ENCODE peak calls at places on chromosomes 6 and 20, in four cellular contexts. A is A549, E is uterus, C is transverse colon. Z is an unnamed sample.

GRCh38 chr6:90209527-90209926 is 87.1 kb downstream of the BACH2 start:
- DNase-seq in A (no peak), E (no peak), C (no peak), Z (no peak)

GRCh38 chr6:168574699-168575195 is 133.8 kb downstream of the SMOC2 start:
- DNase-seq in A (no peak), E (peak; percentile 84), C (peak; percentile 64), Z (no peak)

GRCh38 chr6:21190701-21191588 is 402.6 kb upstream of the SOX4 start:
- DNase-seq in A (no peak), E (no peak), C (no peak), Z (no peak)

GRCh38 chr6:73637404-73637803 is 16.4 kb downstream of the SLC17A5 start:
- DNase-seq in A (no peak), E (no peak), C (no peak), Z (no peak)

GRCh38 chr6:85077098-85077497 is 312.7 kb upstream of the TBX18 start:
- DNase-seq in A (no peak), E (no peak), C (no peak), Z (no peak)

GRCh38 chr6:159934181-159934580 is 34.7 kb upstream of the IGF2R start:
- DNase-seq in A (no peak), E (no peak), C (no peak), Z (no peak)

GRCh38 chr20:19986419-19986818 is 30.7 kb upstream of the NAA20 start:
- DNase-seq in A (peak; percentile 45), E (peak; percentile 63), C (no peak), Z (no peak)

GRCh38 chr6:48979806-48980205 is 483.2 kb downstream of the MMUT start:
- DNase-seq in A (no peak), E (no peak), C (no peak), Z (no peak)

GRCh38 chr6:54618597-54618996 is 228.0 kb upstream of the FAM83B start:
- DNase-seq in A (no peak), E (no peak), C (no peak), Z (no peak)

GRCh38 chr6:170459451-170459850 is 93.7 kb downstream of the PSMB1 start:
- DNase-seq in A (no peak), E (no peak), C (peak; percentile 53), Z (no peak)

GRCh38 chr6:16759181-16759645 is 2.0 kb downstream of the ATXN1 start:
- DNase-seq in A (no peak), E (no peak), C (no peak), Z (no peak)

GRCh38 chr6:333379-334002 is 41.2 kb downstream of the DUSP22 start:
- DNase-seq in A (no peak), E (no peak), C (no peak), Z (no peak)

GRCh38 chr6:13924146-13924948 is 405 bp upstream of the RNF182 start:
- DNase-seq in A (peak; percentile 43), E (peak; percentile 31), C (no peak), Z (peak; percentile 58)

GRCh38 chr6:18379376-18380117 is 7.6 kb upstream of the RNF144B start:
- DNase-seq in A (no peak), E (no peak), C (no peak), Z (no peak)

GRCh38 chr6:22401206-22401605 is 104.4 kb upstream of the PRL start:
- DNase-seq in A (no peak), E (no peak), C (no peak), Z (no peak)

GRCh38 chr6:104322849-104323248 is 536.9 kb downstream of the HACE1 start:
- DNase-seq in A (no peak), E (no peak), C (no peak), Z (no peak)

GRCh38 chr6:74000582-74000981 is 304.6 kb downstream of the CD109 start:
- DNase-seq in A (no peak), E (no peak), C (no peak), Z (no peak)

GRCh38 chr20:35307666-35308653 is 15.7 kb upstream of the FAM83C start:
- DNase-seq in A (no peak), E (no peak), C (no peak), Z (peak; percentile 95)

GRCh38 chr6:31722173-31722572 is 627 bp upstream of the LY6G6C start:
- DNase-seq in A (no peak), E (no peak), C (no peak), Z (no peak)

GRCh38 chr6:137216106-137216505 is 3.1 kb downstream of the IFNGR1 start:
- DNase-seq in A (no peak), E (no peak), C (no peak), Z (no peak)

GRCh38 chr6:137218917-137219663 is at the start of gene IFNGR1:
- DNase-seq in A (peak; percentile 71), E (peak; percentile 98), C (peak; percentile 99), Z (peak; percentile 100)

GRCh38 chr6:137218473-137218916 is 690 bp downstream of the IFNGR1 start:
- DNase-seq in A (no peak), E (no peak), C (peak; percentile 52), Z (peak; percentile 64)

GRCh38 chr6:137217801-137218472 is 1.2 kb downstream of the IFNGR1 start:
- DNase-seq in A (no peak), E (no peak), C (peak; percentile 67), Z (no peak)

GRCh38 chr6:137216875-137217553 is 2.2 kb downstream of the IFNGR1 start:
- DNase-seq in A (no peak), E (no peak), C (no peak), Z (peak; percentile 37)
- TF ChIP-seq POLR2A in A (no peak), E (no peak), C (no peak), Z (no peak)

DNA sequence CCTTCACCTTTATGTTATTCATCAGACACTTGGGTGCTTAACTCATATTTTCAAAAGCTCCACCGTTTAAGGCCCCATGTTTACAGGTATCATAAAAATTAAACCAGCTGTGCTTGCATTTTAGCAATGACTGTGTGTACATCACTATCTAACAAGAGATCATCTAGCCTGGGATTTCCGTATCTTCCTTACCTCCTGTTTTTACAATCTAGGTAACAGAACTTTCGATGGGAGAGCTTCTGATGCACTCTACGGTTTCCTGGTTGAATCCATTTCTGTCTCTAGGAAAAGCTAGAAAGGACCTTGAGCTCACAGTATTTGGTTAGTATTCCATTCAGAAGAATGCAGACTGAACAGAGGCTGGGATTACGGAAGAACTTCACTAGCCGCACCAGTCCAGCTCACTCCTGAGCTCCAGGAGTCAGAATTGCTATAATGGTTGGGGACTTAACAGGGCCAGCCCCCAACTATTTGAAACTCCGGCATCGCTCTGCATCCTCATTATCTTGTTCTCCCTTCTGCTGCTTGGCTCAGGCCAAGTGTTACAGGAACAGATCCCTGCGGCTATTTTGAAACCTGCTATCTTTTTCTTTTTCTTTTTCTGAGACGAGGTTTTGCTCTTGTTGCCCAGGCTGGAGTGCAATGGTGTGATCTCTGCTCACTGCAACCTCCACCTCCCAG is 13.0 kb upstream of the CLDN20 start:
- DNase-seq in A (no peak), E (no peak), C (no peak), Z (no peak)
- H3K27ac ChIP-seq in A (no peak overlapping the region), E (no peak overlapping the region), C (no peak overlapping the region), Z (no peak overlapping the region)

DNA sequence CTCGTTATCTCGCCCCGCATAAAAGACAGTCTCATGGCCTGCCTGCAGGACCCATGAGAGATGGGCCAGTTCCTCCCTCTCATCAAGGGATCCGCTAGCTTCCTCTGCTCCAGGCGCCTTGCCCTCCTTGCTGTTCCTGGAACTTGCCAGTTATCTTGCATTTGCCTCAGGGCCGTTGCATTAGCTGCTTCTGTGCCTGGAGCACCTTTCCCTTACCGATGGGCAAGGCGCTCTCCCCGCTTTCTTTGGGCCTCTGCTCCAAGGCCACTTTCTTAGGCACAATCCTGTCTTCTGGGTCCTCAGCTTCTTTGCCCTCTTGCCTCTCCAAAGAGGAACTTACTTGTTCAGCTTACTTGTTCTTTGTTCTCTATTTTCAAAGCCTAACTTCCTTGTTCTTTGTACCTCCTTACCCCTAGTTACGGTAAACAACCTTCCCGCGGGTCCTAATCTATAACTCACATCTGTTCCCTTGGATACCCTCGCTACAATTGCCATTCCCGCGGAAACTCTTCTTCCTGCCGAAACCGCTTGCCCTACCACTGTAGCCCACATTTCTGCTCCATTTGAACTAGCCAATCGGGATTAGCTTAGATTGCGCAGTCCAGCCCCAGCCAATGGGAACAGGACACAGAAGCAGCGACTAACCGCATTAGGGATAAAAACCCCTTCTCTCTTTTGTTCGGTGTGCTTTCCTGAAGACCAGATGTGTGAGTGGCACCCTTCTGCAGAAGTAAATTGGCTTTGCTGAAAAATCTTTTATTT is 887 bp upstream of the NSFL1C start:
- DNase-seq in A (no peak), E (no peak), C (peak; percentile 65), Z (no peak)
- H3K4me3 ChIP-seq in A (peak overlapping the region; percentile 97), E (peak overlapping the region; percentile 4), C (no peak overlapping the region), Z (no peak overlapping the region)

GRCh38 chr6:7909323-7910276 is 988 bp downstream of the TXNDC5 start:
- DNase-seq in A (peak; percentile 49), E (peak; percentile 42), C (peak; percentile 65), Z (peak; percentile 94)
- TF ChIP-seq POLR2A in A (peak; percentile 19), E (no peak), C (peak; percentile 36), Z (no peak)

DNA sequence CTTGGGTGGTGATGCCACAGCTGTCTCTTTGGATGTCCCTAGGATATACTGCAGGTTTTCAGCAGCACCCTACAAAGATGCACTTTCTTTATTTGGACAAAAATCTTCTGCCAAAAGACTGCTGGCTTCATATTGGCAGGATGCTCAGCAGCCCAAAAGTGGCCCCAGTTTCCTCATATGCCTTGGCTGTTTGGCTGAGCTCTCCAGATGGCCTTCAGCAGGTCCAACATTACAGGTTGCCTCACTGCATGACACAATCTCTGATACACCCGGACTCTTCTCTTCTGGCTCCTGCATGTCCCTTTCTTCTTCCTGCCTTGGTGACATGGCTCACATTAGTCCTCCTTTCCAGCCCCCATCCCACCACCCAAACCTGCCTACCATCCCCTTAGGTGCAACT is 323.7 kb upstream of the CDH4 start:
- DNase-seq in A (no peak), E (no peak), C (no peak), Z (no peak)
- H3K27ac ChIP-seq in A (no peak overlapping the region), E (no peak overlapping the region), C (no peak overlapping the region), Z (no peak overlapping the region)

GRCh38 chr6:28747631-28748157 is 176.1 kb downstream of the TRIM27 start:
- DNase-seq in A (peak; percentile 51), E (no peak), C (no peak), Z (no peak)
- H3K4me3 ChIP-seq in A (peak overlapping the region; percentile 52), E (no peak overlapping the region), C (no peak overlapping the region), Z (no peak overlapping the region)

DNA sequence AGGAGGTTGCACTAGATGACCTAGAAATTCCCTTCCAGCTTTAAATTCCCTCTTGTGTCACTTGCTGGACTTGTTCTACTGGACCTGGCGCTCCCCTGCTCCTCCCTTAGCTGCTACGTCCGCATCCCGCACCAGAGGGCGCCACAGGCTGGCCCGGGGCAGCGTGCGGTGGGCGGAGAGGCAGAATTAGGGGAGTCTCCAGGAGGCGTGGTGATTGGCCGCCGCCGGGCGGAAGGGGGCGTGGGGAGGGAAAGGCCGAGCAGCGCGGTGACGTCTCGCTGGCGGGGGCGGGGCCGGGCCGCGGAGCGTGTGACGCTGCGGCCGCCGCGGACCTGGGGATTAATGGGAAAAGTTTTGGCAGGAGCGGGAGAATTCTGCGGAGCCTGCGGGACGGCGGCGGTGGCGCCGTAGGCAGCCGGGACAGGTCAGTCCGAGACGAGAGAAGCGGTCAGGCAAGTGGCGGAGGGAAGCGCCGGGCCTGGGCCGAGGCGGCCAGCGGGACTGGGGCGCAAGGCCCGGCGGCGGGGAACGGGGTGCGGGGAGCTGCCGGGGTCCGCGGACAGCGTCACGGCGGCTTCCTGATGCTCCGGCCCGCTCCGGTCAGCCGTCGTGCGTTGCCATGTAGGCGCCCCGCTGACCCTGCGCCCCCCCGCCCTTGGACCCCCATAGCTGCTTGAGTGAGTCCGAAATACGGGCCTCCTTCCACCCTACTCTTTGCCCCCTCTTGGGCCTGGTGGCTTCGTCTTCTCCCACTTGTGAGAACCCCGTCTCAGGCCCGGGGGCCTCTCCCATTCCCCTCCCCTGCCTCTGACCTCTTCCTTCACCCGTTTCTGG is at the start of gene PPARD:
- DNase-seq in A (peak; percentile 84), E (peak; percentile 99), C (peak; percentile 99), Z (peak; percentile 99)
- TF ChIP-seq POLR2A in A (peak; percentile 33), E (peak; percentile 98), C (peak; percentile 81), Z (peak; percentile 93)

GRCh38 chr20:49814057-49814675 is 1.5 kb downstream of the SLC9A8 start:
- DNase-seq in A (no peak), E (no peak), C (no peak), Z (no peak)
- H3K27ac ChIP-seq in A (peak overlapping the region; percentile 96), E (no peak overlapping the region), C (peak overlapping the region; percentile 97), Z (no peak overlapping the region)

Z was measured in right lobe of liver.